ENCODE peak calls at places on chromosomes 4 and X, in nine cellular contexts. X is astrocyte of the cerebellum, V is hepatocyte, A is activated B cell treated with CpG ODN at 0.5 μM for 24 hours, G is mammary epithelial cell, Z is bronchial epithelial cell, Y is upper lobe of right lung, F is uterus, E is neural progenitor cell. R is an unnamed sample.

GRCh38 chr4:147078875-147079658 is 133.4 kb upstream of the TTC29 start:
- DNase-seq in G (peak; percentile 5), Z (no peak), A (no peak), X (no peak), F (peak; percentile 25), V (peak; percentile 19), Y (no peak), E (no peak), R (no peak)

GRCh38 chrX:52349681-52350080 is 19.1 kb upstream of the XAGE2 start:
- DNase-seq in E (no peak), F (no peak), Z (no peak), X (no peak), Y (no peak), G (no peak), V (no peak), A (no peak), R (no peak)

GRCh38 chrX:154011376-154012335 is 8.0 kb downstream of the IRAK1 start:
- DNase-seq in V (no peak), Z (no peak), X (no peak), E (no peak), Y (no peak), A (no peak), F (no peak), G (no peak), R (no peak)

GRCh38 chr4:109278594-109279031 is 23.8 kb downstream of the COL25A1 start:
- DNase-seq in G (no peak), Z (no peak), E (no peak), V (no peak), F (no peak), X (no peak), A (no peak), Y (no peak), R (no peak)

GRCh38 chr4:150244600-150244999 is 166.4 kb downstream of the DCLK2 start:
- DNase-seq in X (peak; percentile 75), A (no peak), G (no peak), Z (peak; percentile 24), F (no peak), E (no peak), Y (no peak), V (no peak), R (no peak)

GRCh38 chrX:49082472-49082871 is 2.8 kb upstream of the WDR45 start:
- DNase-seq in E (no peak), A (no peak), V (no peak), Y (no peak), X (no peak), F (no peak), Z (no peak), G (no peak), R (no peak)

GRCh38 chrX:113929004-113929403 is 654.9 kb upstream of the HTR2C start:
- DNase-seq in X (peak; percentile 5), Z (peak; percentile 39), E (peak; percentile 91), F (no peak), Y (no peak), A (no peak), V (peak; percentile 80), G (peak; percentile 39), R (peak; percentile 27)

GRCh38 chr4:5798447-5798846 is 87.4 kb downstream of the EVC start:
- DNase-seq in Y (no peak), A (no peak), E (no peak), X (no peak), G (no peak), V (no peak), Z (no peak), F (no peak), R (no peak)

GRCh38 chr4:1379801-1380331 is 26.4 kb downstream of the NKX1-1 start:
- DNase-seq in G (no peak), F (no peak), Y (peak; percentile 58), Z (no peak), V (no peak), X (no peak), A (peak; percentile 9), E (no peak), R (no peak)

GRCh38 chr4:89242864-89243740 is 64.5 kb downstream of the GPRIN3 start:
- DNase-seq in Z (no peak), V (no peak), A (no peak), G (no peak), X (no peak), E (no peak), F (no peak), Y (no peak), R (no peak)

GRCh38 chr4:80045831-80046230 is 27.2 kb downstream of the ANTXR2 start:
- DNase-seq in A (no peak), G (peak; percentile 6), E (no peak), Y (no peak), X (no peak), F (no peak), Z (peak; percentile 58), V (no peak), R (no peak)

GRCh38 chr4:2583517-2583916 is 47.1 kb downstream of the FAM193A start:
- DNase-seq in A (no peak), Z (peak; percentile 85), F (no peak), Y (no peak), X (no peak), V (peak; percentile 54), G (peak; percentile 89), E (no peak), R (peak; percentile 63)

GRCh38 chrX:9905288-9905687 is 61.9 kb upstream of the CLDN34 start:
- DNase-seq in E (no peak), X (no peak), G (no peak), F (no peak), A (no peak), Y (no peak), Z (no peak), V (no peak), R (no peak)

GRCh38 chr4:186765673-186766546 is 42.3 kb upstream of the FAT1 start:
- DNase-seq in Y (no peak), X (no peak), E (peak; percentile 16), V (peak; percentile 63), Z (no peak), F (no peak), A (no peak), G (peak; percentile 62), R (no peak)

GRCh38 chr4:110793381-110793801 is 170.5 kb upstream of the PITX2 start:
- DNase-seq in V (peak; percentile 20), A (no peak), F (no peak), E (peak; percentile 43), Z (no peak), Y (no peak), X (no peak), G (no peak), R (peak; percentile 46)

GRCh38 chrX:137171626-137172025 is 137.8 kb upstream of the GPR101 start:
- DNase-seq in A (no peak), G (no peak), Z (no peak), E (no peak), F (no peak), X (no peak), Y (no peak), V (no peak), R (no peak)

GRCh38 chrX:34877451-34877850 is 65.1 kb upstream of the FAM47B start:
- DNase-seq in Y (no peak), A (no peak), X (no peak), Z (no peak), E (no peak), V (no peak), G (no peak), F (no peak), R (no peak)

GRCh38 chr4:76197971-76198410 is 15.6 kb downstream of the SCARB2 start:
- DNase-seq in X (peak; percentile 61), Y (peak; percentile 71), A (no peak), Z (no peak), V (peak; percentile 62), G (peak; percentile 75), E (peak; percentile 45), F (peak; percentile 80), R (no peak)

GRCh38 chr4:158300012-158300411 is 89.7 kb downstream of the TMEM144 start:
- DNase-seq in G (no peak), X (no peak), A (no peak), F (no peak), E (no peak), Z (no peak), V (no peak), Y (no peak), R (no peak)

GRCh38 chrX:128807367-128807766 is 715.9 kb downstream of the SMARCA1 start:
- DNase-seq in G (no peak), V (peak; percentile 10), A (no peak), F (no peak), Y (no peak), Z (no peak), X (no peak), E (no peak), R (peak; percentile 1)

GRCh38 chr4:94598758-94599157 is 147.0 kb downstream of the PDLIM5 start:
- DNase-seq in A (no peak), F (no peak), Z (no peak), G (no peak), E (no peak), Y (no peak), V (no peak), X (no peak), R (no peak)

GRCh38 chr4:44522761-44523445 is 74.3 kb upstream of the KCTD8 start:
- DNase-seq in Y (no peak), E (no peak), A (no peak), V (no peak), G (peak; percentile 55), F (no peak), X (no peak), Z (peak; percentile 12), R (peak; percentile 86)

DNA sequence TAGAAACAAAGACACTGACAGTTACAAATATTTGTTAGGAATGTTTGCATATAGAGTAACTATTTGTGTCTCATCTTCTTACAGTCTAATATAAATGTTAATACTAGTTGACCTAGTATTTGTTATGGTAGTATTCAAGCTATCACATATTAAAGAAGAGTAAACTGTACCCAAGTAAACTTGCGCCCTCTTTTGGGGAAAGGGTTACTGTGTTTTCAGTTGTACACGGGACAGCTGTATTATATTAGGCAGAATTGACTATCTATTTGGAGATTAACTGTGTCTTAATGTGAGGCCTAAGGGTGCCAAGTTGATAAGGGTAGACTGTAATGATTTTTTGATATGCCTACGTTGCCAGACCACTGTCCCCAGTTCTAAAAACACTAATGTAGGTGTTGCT is 172.9 kb upstream of the CXCL13 start:
- DNase-seq in G (no peak), Z (peak; percentile 29), F (no peak), A (no peak), Y (no peak), V (no peak), E (peak; percentile 28), X (no peak), R (no peak)
- TF ChIP-seq CTCF in G (peak; percentile 27), Z (no peak), F (no peak), A (no peak), Y (peak; percentile 8), V (peak; percentile 9), E (peak; percentile 46), X (no peak), R (peak; percentile 50)

GRCh38 chr4:167989815-167990214 is 102.5 kb upstream of the ANXA10 start:
- DNase-seq in E (no peak), F (no peak), Z (peak; percentile 5), A (no peak), Y (no peak), X (no peak), G (no peak), V (no peak), R (no peak)
- TF ChIP-seq CTCF in E (no peak), F (no peak), Z (no peak), A (no peak), Y (no peak), X (no peak), G (peak; percentile 35), V (no peak), R (peak; percentile 51)

GRCh38 chr4:3868146-3868840 is 102.1 kb downstream of the ADRA2C start:
- DNase-seq in G (no peak), X (no peak), Y (peak; percentile 43), E (peak; percentile 87), A (no peak), F (no peak), Z (no peak), V (peak; percentile 42), R (no peak)
- TF ChIP-seq CTCF in G (no peak), X (no peak), Y (no peak), E (peak; percentile 12), A (no peak), F (no peak), Z (no peak), V (no peak), R (no peak)

GRCh38 chr4:48779095-48779997 is 733 bp downstream of the FRYL start:
- DNase-seq in Y (peak; percentile 87), V (peak; percentile 85), F (peak; percentile 39), Z (peak; percentile 23), G (peak; percentile 52), E (peak; percentile 83), A (peak; percentile 70), X (no peak), R (peak; percentile 54)
- TF ChIP-seq CTCF in Y (peak; percentile 10), V (peak; percentile 16), F (no peak), Z (no peak), G (no peak), E (no peak), A (no peak), X (no peak), R (peak; percentile 41)